ENCODE peak calls at places on chromosomes 5 and 9, in nine cellular contexts. One of them, this sample, is unnamed.

GRCh38 chr9:118583414-118583813 is 785.8 kb downstream of the BRINP1 start:
- DNase-seq in caudate nucleus: no peak
- DNase-seq in D341Med: no peak
- DNase-seq in COR-L47: no peak
- DNase-seq in nephron progenitor cell: no peak
- DNase-seq in RWPE1: no peak
- DNase-seq in choroid plexus epithelial cell: no peak
- DNase-seq in ovary: no peak
- DNase-seq in NCI-H1694 treated with DMSO at 0.1 percent for 48 hours: no peak
- DNase-seq in this sample: no peak

GRCh38 chr9:21831841-21832509 is 29.5 kb downstream of the MTAP start:
- DNase-seq in NCI-H1694 treated with DMSO at 0.1 percent for 48 hours: no peak
- DNase-seq in D341Med: no peak
- DNase-seq in RWPE1: peak
- DNase-seq in caudate nucleus: no peak
- DNase-seq in COR-L47: no peak
- DNase-seq in nephron progenitor cell: no peak
- DNase-seq in ovary: no peak
- DNase-seq in choroid plexus epithelial cell: peak
- DNase-seq in this sample: no peak

GRCh38 chr9:17135578-17135904 is 701 bp downstream of the CNTLN start:
- DNase-seq in NCI-H1694 treated with DMSO at 0.1 percent for 48 hours: peak
- DNase-seq in caudate nucleus: no peak
- DNase-seq in ovary: no peak
- DNase-seq in nephron progenitor cell: no peak
- DNase-seq in COR-L47: no peak
- DNase-seq in RWPE1: no peak
- DNase-seq in choroid plexus epithelial cell: no peak
- DNase-seq in D341Med: no peak
- DNase-seq in this sample: no peak

GRCh38 chr5:180563994-180564393 is 27.3 kb downstream of the SCGB3A1 start:
- DNase-seq in D341Med: no peak
- DNase-seq in NCI-H1694 treated with DMSO at 0.1 percent for 48 hours: no peak
- DNase-seq in caudate nucleus: no peak
- DNase-seq in ovary: no peak
- DNase-seq in RWPE1: no peak
- DNase-seq in COR-L47: no peak
- DNase-seq in choroid plexus epithelial cell: no peak
- DNase-seq in nephron progenitor cell: no peak
- DNase-seq in this sample: no peak

GRCh38 chr9:113652355-113653152 is 189.0 kb downstream of the RGS3 start:
- DNase-seq in ovary: no peak
- DNase-seq in choroid plexus epithelial cell: no peak
- DNase-seq in RWPE1: no peak
- DNase-seq in COR-L47: no peak
- DNase-seq in NCI-H1694 treated with DMSO at 0.1 percent for 48 hours: no peak
- DNase-seq in nephron progenitor cell: no peak
- DNase-seq in D341Med: no peak
- DNase-seq in caudate nucleus: no peak
- DNase-seq in this sample: no peak

GRCh38 chr5:144028058-144028457 is 142.4 kb downstream of the YIPF5 start:
- DNase-seq in NCI-H1694 treated with DMSO at 0.1 percent for 48 hours: peak
- DNase-seq in nephron progenitor cell: no peak
- DNase-seq in RWPE1: no peak
- DNase-seq in COR-L47: no peak
- DNase-seq in D341Med: no peak
- DNase-seq in caudate nucleus: no peak
- DNase-seq in choroid plexus epithelial cell: peak
- DNase-seq in ovary: no peak
- DNase-seq in this sample: no peak

GRCh38 chr5:125696762-125697161 is 726.4 kb upstream of the GRAMD2B start:
- DNase-seq in D341Med: no peak
- DNase-seq in ovary: no peak
- DNase-seq in choroid plexus epithelial cell: peak
- DNase-seq in RWPE1: peak
- DNase-seq in NCI-H1694 treated with DMSO at 0.1 percent for 48 hours: no peak
- DNase-seq in COR-L47: no peak
- DNase-seq in nephron progenitor cell: no peak
- DNase-seq in caudate nucleus: no peak
- DNase-seq in this sample: no peak

GRCh38 chr9:105515811-105516413 is 42.0 kb upstream of the FKTN start:
- DNase-seq in nephron progenitor cell: no peak
- DNase-seq in D341Med: no peak
- DNase-seq in RWPE1: no peak
- DNase-seq in ovary: no peak
- DNase-seq in NCI-H1694 treated with DMSO at 0.1 percent for 48 hours: no peak
- DNase-seq in caudate nucleus: no peak
- DNase-seq in COR-L47: no peak
- DNase-seq in choroid plexus epithelial cell: no peak
- DNase-seq in this sample: no peak

GRCh38 chr9:96875460-96876142 is 21.3 kb upstream of the ZNF782 start:
- DNase-seq in COR-L47: peak
- DNase-seq in choroid plexus epithelial cell: peak
- DNase-seq in NCI-H1694 treated with DMSO at 0.1 percent for 48 hours: peak
- DNase-seq in nephron progenitor cell: peak
- DNase-seq in ovary: no peak
- DNase-seq in D341Med: peak
- DNase-seq in RWPE1: peak
- DNase-seq in caudate nucleus: peak
- DNase-seq in this sample: peak

GRCh38 chr9:29751220-29751619 is 2177.9 kb upstream of the C9orf72 start:
- DNase-seq in ovary: no peak
- DNase-seq in nephron progenitor cell: no peak
- DNase-seq in D341Med: no peak
- DNase-seq in choroid plexus epithelial cell: no peak
- DNase-seq in COR-L47: no peak
- DNase-seq in caudate nucleus: no peak
- DNase-seq in RWPE1: no peak
- DNase-seq in NCI-H1694 treated with DMSO at 0.1 percent for 48 hours: no peak
- DNase-seq in this sample: no peak

GRCh38 chr5:16787278-16787677 is 148.8 kb downstream of the MYO10 start:
- DNase-seq in RWPE1: no peak
- DNase-seq in choroid plexus epithelial cell: no peak
- DNase-seq in nephron progenitor cell: no peak
- DNase-seq in caudate nucleus: no peak
- DNase-seq in NCI-H1694 treated with DMSO at 0.1 percent for 48 hours: no peak
- DNase-seq in ovary: no peak
- DNase-seq in COR-L47: peak
- DNase-seq in D341Med: no peak
- DNase-seq in this sample: no peak

GRCh38 chr9:757246-757881 is 84.1 kb upstream of the DMRT1 start:
- DNase-seq in RWPE1: no peak
- DNase-seq in NCI-H1694 treated with DMSO at 0.1 percent for 48 hours: peak
- DNase-seq in D341Med: peak
- DNase-seq in ovary: peak
- DNase-seq in choroid plexus epithelial cell: peak
- DNase-seq in nephron progenitor cell: peak
- DNase-seq in COR-L47: no peak
- DNase-seq in caudate nucleus: peak
- DNase-seq in this sample: peak

GRCh38 chr9:82488319-82488701 is 499.7 kb downstream of the SPATA31D1 start:
- DNase-seq in D341Med: no peak
- DNase-seq in RWPE1: no peak
- DNase-seq in ovary: no peak
- DNase-seq in choroid plexus epithelial cell: no peak
- DNase-seq in caudate nucleus: no peak
- DNase-seq in nephron progenitor cell: no peak
- DNase-seq in NCI-H1694 treated with DMSO at 0.1 percent for 48 hours: no peak
- DNase-seq in COR-L47: peak
- DNase-seq in this sample: no peak